ENCODE peak calls at places on chromosomes 2 and 18, in six cellular contexts. U, A, X, Y, K and O are unnamed samples.

GRCh38 chr18:35756506-35757117 is 175.1 kb downstream of the GALNT1 start:
- DNase-seq in U (peak; percentile 72), A (no peak), X (peak; percentile 72), Y (peak; percentile 55), K (peak; percentile 67), O (peak; percentile 37)

GRCh38 chr2:183709829-183710228 is 585.6 kb downstream of the NUP35 start:
- DNase-seq in U (no peak), A (no peak), X (no peak), Y (no peak), K (no peak), O (no peak)

GRCh38 chr2:236607471-236608307 is 38.1 kb downstream of the ACKR3 start:
- DNase-seq in U (no peak), A (no peak), X (peak; percentile 33), Y (no peak), K (no peak), O (no peak)

GRCh38 chr2:189511210-189511609 is 69.4 kb downstream of the SLC40A1 start:
- DNase-seq in U (no peak), A (no peak), X (no peak), Y (no peak), K (no peak), O (no peak)

GRCh38 chr2:128159437-128159836 is 68.4 kb downstream of the UGGT1 start:
- DNase-seq in U (no peak), A (no peak), X (no peak), Y (no peak), K (no peak), O (no peak)

GRCh38 chr18:35438480-35439234 is 59.1 kb downstream of the INO80C start:
- DNase-seq in U (peak; percentile 31), A (no peak), X (no peak), Y (no peak), K (no peak), O (no peak)

GRCh38 chr2:66494708-66495107 is 59.8 kb downstream of the MEIS1 start:
- DNase-seq in U (no peak), A (peak; percentile 70), X (peak; percentile 90), Y (no peak), K (no peak), O (peak; percentile 40)

GRCh38 chr2:196059491-196059960 is 9.1 kb downstream of the DNAH7 start:
- DNase-seq in U (peak; percentile 12), A (no peak), X (peak; percentile 26), Y (no peak), K (no peak), O (no peak)

GRCh38 chr2:144415381-144415780 is 104.5 kb downstream of the ZEB2 start:
- DNase-seq in U (no peak), A (no peak), X (no peak), Y (no peak), K (no peak), O (no peak)

GRCh38 chr2:104521247-104521646 is 332.7 kb upstream of the POU3F3 start:
- DNase-seq in U (no peak), A (no peak), X (no peak), Y (no peak), K (peak; percentile 20), O (no peak)

GRCh38 chr2:176535480-176536113 is 266.4 kb downstream of the MTX2 start:
- DNase-seq in U (no peak), A (no peak), X (no peak), Y (no peak), K (no peak), O (no peak)

GRCh38 chr2:161386228-161386627 is 29.9 kb upstream of the TBR1 start:
- DNase-seq in U (no peak), A (no peak), X (no peak), Y (no peak), K (no peak), O (no peak)

GRCh38 chr18:13577091-13577697 is 149.2 kb downstream of the FAM210A start:
- DNase-seq in U (no peak), A (no peak), X (peak; percentile 12), Y (peak; percentile 33), K (no peak), O (no peak)

GRCh38 chr2:48319863-48320262 is 210.1 kb upstream of the STON1 start:
- DNase-seq in U (no peak), A (no peak), X (no peak), Y (no peak), K (no peak), O (no peak)

GRCh38 chr2:71603851-71604708 is 150.7 kb downstream of the DYSF start:
- DNase-seq in U (no peak), A (peak; percentile 19), X (no peak), Y (no peak), K (no peak), O (no peak)

GRCh38 chr2:168632733-168633132 is 169.7 kb upstream of the NOSTRIN start:
- DNase-seq in U (no peak), A (no peak), X (peak; percentile 92), Y (no peak), K (peak; percentile 5), O (no peak)

GRCh38 chr18:6781179-6781714 is 51.7 kb downstream of the ARHGAP28 start:
- DNase-seq in U (no peak), A (no peak), X (no peak), Y (no peak), K (peak; percentile 63), O (no peak)

GRCh38 chr18:31684279-31685096 is at the start of gene B4GALT6:
- DNase-seq in U (peak; percentile 55), A (no peak), X (peak; percentile 34), Y (peak; percentile 22), K (peak; percentile 73), O (no peak)

GRCh38 chr2:21427606-21428005 is 303.8 kb downstream of the TDRD15 start:
- DNase-seq in U (no peak), A (no peak), X (no peak), Y (no peak), K (no peak), O (no peak)

GRCh38 chr2:112821142-112821541 is 15.4 kb downstream of the IL1B start:
- DNase-seq in U (no peak), A (no peak), X (no peak), Y (peak; percentile 40), K (no peak), O (no peak)